ENCODE peak calls at places on chromosomes 12 and 14, in seven cellular contexts. T, D, W, S, J, I and U are unnamed samples.

GRCh38 chr14:52455291-52456088 is 96.8 kb downstream of the TXNDC16 start:
- DNase-seq in T (peak; percentile 47), D (peak; percentile 46), W (no peak), S (peak; percentile 52), J (no peak), I (peak; percentile 2), U (no peak)

GRCh38 chr14:61749867-61750266 is 12.4 kb upstream of the SNAPC1 start:
- DNase-seq in T (no peak), D (no peak), W (no peak), S (peak; percentile 21), J (no peak), I (no peak), U (no peak)

GRCh38 chr12:70920251-70920851 is at the start of gene PTPRR:
- DNase-seq in T (no peak), D (no peak), W (no peak), S (peak; percentile 19), J (no peak), I (no peak), U (peak; percentile 54)

GRCh38 chr12:65968359-65968758 is 144.1 kb downstream of the HMGA2 start:
- DNase-seq in T (no peak), D (no peak), W (no peak), S (peak; percentile 24), J (no peak), I (no peak), U (no peak)

GRCh38 chr12:41485203-41485602 is 297.1 kb downstream of the PDZRN4 start:
- DNase-seq in T (no peak), D (no peak), W (no peak), S (peak; percentile 3), J (no peak), I (no peak), U (no peak)

GRCh38 chr12:47218191-47218654 is 138.5 kb upstream of the AMIGO2 start:
- DNase-seq in T (no peak), D (no peak), W (no peak), S (no peak), J (no peak), I (no peak), U (no peak)

GRCh38 chr12:131076791-131077747 is 123.4 kb downstream of the ADGRD1 start:
- DNase-seq in T (no peak), D (no peak), W (no peak), S (no peak), J (no peak), I (no peak), U (no peak)

GRCh38 chr14:94307410-94307992 is 14.4 kb upstream of the SERPINA10 start:
- DNase-seq in T (no peak), D (no peak), W (no peak), S (no peak), J (no peak), I (no peak), U (no peak)

GRCh38 chr14:63134801-63135200 is 69.4 kb upstream of the RHOJ start:
- DNase-seq in T (no peak), D (no peak), W (no peak), S (peak; percentile 11), J (no peak), I (peak; percentile 23), U (no peak)

GRCh38 chr14:65824285-65824977 is 411.9 kb downstream of the FUT8 start:
- DNase-seq in T (peak; percentile 21), D (peak; percentile 41), W (peak; percentile 40), S (peak; percentile 84), J (peak; percentile 68), I (peak; percentile 54), U (peak; percentile 65)

GRCh38 chr12:57464569-57464968 is 5.0 kb downstream of the GLI1 start:
- DNase-seq in T (no peak), D (no peak), W (no peak), S (no peak), J (peak; percentile 13), I (no peak), U (no peak)

GRCh38 chr14:54673193-54674121 is 106.5 kb downstream of the SAMD4A start:
- DNase-seq in T (no peak), D (no peak), W (no peak), S (peak; percentile 60), J (no peak), I (no peak), U (no peak)

GRCh38 chr12:121787063-121787774 is 6.3 kb downstream of the RHOF start:
- DNase-seq in T (no peak), D (no peak), W (no peak), S (no peak), J (peak; percentile 48), I (no peak), U (no peak)

GRCh38 chr14:102280376-102280962 is 24.5 kb downstream of the MOK start:
- DNase-seq in T (peak; percentile 98), D (peak; percentile 93), W (peak; percentile 78), S (peak; percentile 97), J (no peak), I (peak; percentile 89), U (no peak)

GRCh38 chr14:49134940-49135339 is 451.2 kb downstream of the RPS29 start:
- DNase-seq in T (no peak), D (no peak), W (no peak), S (no peak), J (no peak), I (no peak), U (no peak)

GRCh38 chr12:953776-954175 is 4.3 kb upstream of the RAD52 start:
- DNase-seq in T (no peak), D (no peak), W (no peak), S (peak; percentile 41), J (no peak), I (peak; percentile 29), U (no peak)

GRCh38 chr12:14573118-14573517 is 5.4 kb upstream of the PLBD1 start:
- DNase-seq in T (no peak), D (no peak), W (no peak), S (no peak), J (no peak), I (no peak), U (no peak)

GRCh38 chr12:14570231-14570630 is 2.5 kb upstream of the PLBD1 start:
- DNase-seq in T (no peak), D (no peak), W (no peak), S (no peak), J (no peak), I (no peak), U (no peak)

GRCh38 chr12:14575585-14575984 is 7.9 kb upstream of the PLBD1 start:
- DNase-seq in T (no peak), D (no peak), W (no peak), S (no peak), J (no peak), I (no peak), U (no peak)

GRCh38 chr12:14571779-14572178 is 4.1 kb upstream of the PLBD1 start:
- DNase-seq in T (no peak), D (no peak), W (no peak), S (no peak), J (no peak), I (no peak), U (no peak)

DNA sequence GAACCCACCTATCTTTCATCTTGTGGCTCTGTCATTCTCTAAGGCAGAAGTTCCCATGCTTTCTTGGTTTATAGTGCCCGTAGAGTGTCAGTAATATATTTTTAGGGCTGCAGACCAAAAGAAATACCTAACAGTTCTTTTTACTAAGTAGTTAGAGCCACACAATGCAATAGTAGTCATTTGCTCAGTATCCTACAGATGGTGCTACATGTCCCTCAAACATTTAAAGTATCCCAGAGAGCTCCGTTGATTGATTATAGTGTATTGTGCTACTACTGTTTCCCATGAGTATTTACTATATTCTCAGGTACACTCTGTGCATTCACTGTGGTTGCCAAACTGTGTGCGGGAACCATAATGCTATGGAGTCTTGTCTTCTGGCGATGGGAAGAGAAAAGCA is 4.7 kb upstream of the PLBD1 start:
- DNase-seq in T (no peak), D (no peak), W (no peak), S (no peak), J (no peak), I (no peak), U (no peak)
- TF ChIP-seq CTCF in T (no peak), D (no peak), W (no peak), S (no peak), J (no peak), I (no peak), U (no peak)

DNA sequence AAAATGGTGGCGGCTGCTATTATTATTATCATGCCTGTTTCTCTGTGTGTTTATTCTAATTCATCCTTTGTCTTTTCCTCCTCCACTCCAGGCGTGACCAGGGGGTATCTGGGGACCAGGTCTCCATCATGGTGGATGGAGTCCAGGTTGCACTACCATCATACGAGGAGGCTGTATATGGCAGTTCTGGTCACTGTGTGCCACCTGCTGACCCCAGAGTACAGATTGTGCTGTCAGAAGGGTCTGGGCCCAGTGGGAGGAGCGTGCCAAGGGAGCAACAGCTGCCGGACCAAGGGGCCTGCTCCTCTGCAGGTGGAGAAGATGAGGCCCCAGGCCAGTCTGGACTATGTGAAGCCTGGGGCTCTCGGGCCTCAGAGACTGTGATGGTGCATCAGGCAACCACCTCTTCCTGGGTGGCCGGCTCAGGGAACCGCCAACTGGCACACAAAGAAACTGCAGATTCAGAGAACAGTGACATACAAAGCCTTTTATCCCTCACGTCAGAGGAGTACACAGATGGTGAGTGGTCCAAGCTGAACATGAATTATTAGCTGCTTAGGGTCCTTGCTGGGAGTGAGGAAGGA is 58.3 kb upstream of the SRSF5 start:
- DNase-seq in T (no peak), D (no peak), W (no peak), S (no peak), J (no peak), I (no peak), U (no peak)
- TF ChIP-seq CTCF in T (peak; percentile 25), D (peak; percentile 45), W (no peak), S (peak; percentile 24), J (peak; percentile 25), I (no peak), U (no peak)

GRCh38 chr14:105013150-105013787 is 7.6 kb downstream of the CDCA4 start:
- DNase-seq in T (no peak), D (no peak), W (no peak), S (no peak), J (no peak), I (no peak), U (no peak)
- TF ChIP-seq CTCF in T (peak; percentile 6), D (peak; percentile 10), W (no peak), S (peak; percentile 4), J (no peak), I (no peak), U (no peak)

GRCh38 chr12:56317675-56318074 is 1.9 kb upstream of the CNPY2 start:
- DNase-seq in T (no peak), D (no peak), W (no peak), S (no peak), J (no peak), I (no peak), U (no peak)
- TF ChIP-seq CTCF in T (no peak), D (no peak), W (no peak), S (no peak), J (no peak), I (no peak), U (no peak)

GRCh38 chr14:70259420-70259819 is 70.7 kb upstream of the SLC8A3 start:
- DNase-seq in T (no peak), D (no peak), W (no peak), S (no peak), J (no peak), I (no peak), U (no peak)

GRCh38 chr14:70254476-70254961 is 65.8 kb upstream of the SLC8A3 start:
- DNase-seq in T (no peak), D (no peak), W (no peak), S (peak; percentile 43), J (no peak), I (peak; percentile 24), U (peak; percentile 61)

DNA sequence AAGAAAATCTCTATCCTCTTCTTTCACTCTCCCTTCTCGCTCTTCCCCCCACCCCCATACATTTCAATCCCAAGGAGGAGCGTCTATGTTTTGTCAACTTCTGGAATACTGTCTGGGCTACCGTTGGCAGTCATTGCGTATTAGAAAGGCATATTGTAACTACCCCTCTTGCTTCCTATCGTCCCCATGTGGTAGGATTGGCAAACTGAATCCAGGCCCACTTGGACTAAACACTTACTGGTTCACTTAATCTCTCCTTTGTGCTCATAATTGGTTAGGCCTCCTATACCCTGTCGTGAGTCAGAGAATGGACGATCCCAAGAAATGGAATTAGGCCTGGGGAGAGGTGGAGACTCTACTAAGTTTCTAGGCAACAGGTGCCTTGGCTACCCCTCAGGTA is 68.8 kb upstream of the SLC8A3 start:
- DNase-seq in T (no peak), D (no peak), W (no peak), S (no peak), J (no peak), I (peak; percentile 1), U (peak; percentile 28)
- TF ChIP-seq CTCF in T (no peak), D (no peak), W (no peak), S (no peak), J (peak; percentile 28), I (no peak), U (peak; percentile 45)